ENCODE peak calls at places on chromosomes 7 and 10, in ten cellular contexts. O, G, Y, X, T, S, E, K, D and M are unnamed samples.
A peak's percentile ranks its signal among the peaks of the same experiment; 100 is the strongest.

GRCh38 chr7:128425851-128426250 is 16.1 kb upstream of the IMPDH1 start:
- DNase-seq in E (peak; percentile 91), Y (peak; percentile 86), O (peak; percentile 84), X (peak; percentile 85), K (peak; percentile 80), T (peak; percentile 87), G (peak; percentile 71), S (peak; percentile 87), D (no peak), M (peak; percentile 74)

GRCh38 chr7:4091767-4092166 is 590.3 kb upstream of the FOXK1 start:
- DNase-seq in Y (no peak), E (no peak), S (no peak), X (no peak), T (no peak), G (peak; percentile 53), O (no peak), K (no peak), D (no peak), M (no peak)

GRCh38 chr7:27133409-27134157 is 3.0 kb upstream of the HOXA4 start:
- DNase-seq in D (peak; percentile 8), S (no peak), G (no peak), Y (no peak), X (no peak), E (no peak), K (no peak), O (no peak), T (no peak), M (no peak)

GRCh38 chr7:142878315-142878714 is 7.2 kb downstream of the TRPV6 start:
- DNase-seq in D (no peak), T (no peak), S (no peak), O (no peak), X (no peak), G (no peak), Y (no peak), E (no peak), K (no peak), M (no peak)

GRCh38 chr10:73218466-73219191 is 28.4 kb downstream of the DNAJC9 start:
- DNase-seq in S (no peak), O (peak; percentile 60), Y (no peak), T (no peak), D (no peak), X (no peak), K (peak; percentile 68), G (peak; percentile 39), E (no peak), M (peak; percentile 13)

GRCh38 chr7:108589874-108590273 is 20.2 kb downstream of the DNAJB9 start:
- DNase-seq in D (no peak), G (peak; percentile 8), K (no peak), O (no peak), T (no peak), E (no peak), X (no peak), S (no peak), Y (no peak), M (no peak)

GRCh38 chr7:41170466-41170865 is 532.4 kb downstream of the INHBA start:
- DNase-seq in E (no peak), K (no peak), O (no peak), D (peak; percentile 51), S (no peak), Y (no peak), G (no peak), T (no peak), X (no peak), M (no peak)

GRCh38 chr7:126501617-126502016 is 751.1 kb downstream of the GRM8 start:
- DNase-seq in X (no peak), E (no peak), G (peak; percentile 29), T (no peak), Y (no peak), D (no peak), S (no peak), K (no peak), O (no peak), M (no peak)

GRCh38 chr7:106871793-106872571 is 6.9 kb downstream of the PIK3CG start:
- DNase-seq in O (no peak), T (no peak), S (no peak), K (no peak), Y (no peak), D (no peak), X (no peak), G (peak; percentile 6), E (no peak), M (no peak)

GRCh38 chr10:16777473-16778370 is 39.5 kb downstream of the RSU1 start:
- DNase-seq in T (peak; percentile 51), D (peak; percentile 28), X (no peak), S (no peak), K (peak; percentile 80), G (peak; percentile 61), Y (peak; percentile 4), O (peak; percentile 49), E (no peak), M (peak; percentile 76)

GRCh38 chr10:112915590-112916572 is 34.2 kb upstream of the TCF7L2 start:
- DNase-seq in D (peak; percentile 48), T (no peak), O (peak; percentile 47), G (peak; percentile 87), K (peak; percentile 58), S (peak; percentile 68), X (no peak), E (peak; percentile 28), Y (no peak), M (no peak)

GRCh38 chr7:36309716-36310115 is 79.9 kb upstream of the ANLN start:
- DNase-seq in T (no peak), K (no peak), G (no peak), E (no peak), X (no peak), Y (no peak), O (no peak), D (no peak), S (peak; percentile 15), M (no peak)

DNA sequence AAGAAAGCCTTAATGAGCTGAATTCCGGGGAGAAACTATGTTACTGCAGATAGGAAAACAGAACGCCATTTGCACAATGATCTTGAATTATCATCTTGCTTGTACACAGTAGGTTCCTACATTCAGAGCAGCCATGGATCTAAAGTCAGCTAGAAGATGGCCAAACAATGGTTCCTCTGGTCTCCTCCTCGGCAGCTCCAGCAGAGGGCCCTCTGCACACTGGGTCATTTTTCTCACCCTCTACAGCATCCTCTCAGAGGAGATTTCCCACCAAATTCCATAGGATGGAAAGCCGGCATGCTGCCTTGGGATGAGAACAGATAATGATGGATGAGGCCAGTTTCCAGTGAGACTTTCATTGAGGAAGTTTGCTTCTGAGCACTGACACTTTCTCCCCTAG is 308.5 kb upstream of the NFE2L3 start:
- DNase-seq in O (no peak), X (no peak), Y (no peak), K (no peak), E (no peak), T (no peak), D (no peak), S (no peak), G (no peak), M (no peak)
- TF ChIP-seq CTCF in O (peak; percentile 7), X (no peak), Y (no peak), K (peak; percentile 24), E (no peak), T (no peak), D (no peak), S (no peak), G (no peak), M (no peak)

GRCh38 chr10:70664702-70665195 is 7.6 kb upstream of the ADAMTS14 start:
- DNase-seq in D (peak; percentile 100), S (no peak), X (no peak), O (no peak), K (peak; percentile 98), G (peak; percentile 78), T (no peak), E (no peak), Y (no peak), M (no peak)
- TF ChIP-seq CTCF in D (no peak), S (no peak), X (no peak), O (no peak), K (no peak), G (no peak), T (no peak), E (no peak), Y (no peak), M (no peak)

GRCh38 chr10:131980321-131980720 is 1.4 kb downstream of the BNIP3 start:
- DNase-seq in O (no peak), S (no peak), X (no peak), G (no peak), E (no peak), Y (no peak), T (no peak), D (no peak), K (no peak), M (no peak)

GRCh38 chr10:131982185-131982756 is 548 bp upstream of the BNIP3 start:
- DNase-seq in D (no peak), E (no peak), S (no peak), X (no peak), Y (no peak), O (no peak), T (no peak), G (no peak), K (no peak), M (peak; percentile 76)

GRCh38 chr10:131982796-131983195 is 1.1 kb upstream of the BNIP3 start:
- DNase-seq in S (no peak), Y (no peak), X (no peak), E (no peak), G (peak; percentile 32), T (no peak), O (no peak), K (no peak), D (no peak), M (no peak)

GRCh38 chr10:131980757-131981428 is 830 bp downstream of the BNIP3 start:
- DNase-seq in O (no peak), K (peak; percentile 39), E (peak; percentile 39), D (no peak), Y (no peak), S (no peak), X (peak; percentile 39), G (no peak), T (no peak), M (peak; percentile 59)

DNA sequence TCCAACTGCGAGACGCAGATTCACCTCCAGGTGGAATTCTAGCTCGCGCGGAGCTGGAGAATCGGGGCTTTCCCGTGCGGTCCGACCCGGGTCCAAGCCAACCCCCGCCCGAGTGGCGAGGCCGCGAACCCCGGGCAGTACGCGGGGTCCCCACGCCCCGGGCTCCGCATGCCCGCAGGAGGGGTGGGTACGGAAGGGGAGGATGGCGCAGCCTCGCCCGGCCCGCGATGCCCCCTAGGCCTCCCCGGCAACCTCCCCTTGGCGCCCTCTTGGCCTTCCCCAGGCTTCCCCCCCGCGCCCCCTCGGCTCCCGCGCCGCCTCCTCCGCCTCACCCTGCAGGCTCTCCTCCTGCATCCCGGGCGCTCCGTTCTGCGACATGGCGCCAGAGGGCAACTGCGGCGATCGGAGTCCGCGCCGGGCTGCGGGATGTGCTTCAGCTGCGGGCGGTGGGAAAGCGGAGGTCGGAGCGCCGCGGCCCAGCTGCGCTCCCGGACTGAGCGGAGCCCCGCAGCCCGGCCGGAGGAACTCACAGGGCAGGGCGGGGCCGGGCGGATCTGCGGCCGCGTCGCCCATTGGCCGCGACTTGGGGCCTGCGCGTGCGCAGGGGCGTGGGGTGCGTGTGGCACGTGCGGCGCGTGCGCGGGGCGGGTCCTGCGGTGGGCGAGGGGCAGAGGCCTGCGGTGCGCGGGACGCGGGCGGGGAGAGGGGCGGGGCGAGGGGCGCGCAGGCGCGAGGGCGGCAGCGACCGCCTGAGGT is at the start of gene BNIP3:
- DNase-seq in E (peak; percentile 89), T (peak; percentile 98), K (peak; percentile 95), X (peak; percentile 99), Y (peak; percentile 95), D (peak; percentile 81), S (peak; percentile 97), G (peak; percentile 93), O (peak; percentile 94), M (peak; percentile 100)
- TF ChIP-seq CTCF in E (no peak), T (peak; percentile 20), K (peak; percentile 32), X (no peak), Y (peak; percentile 38), D (no peak), S (no peak), G (no peak), O (no peak), M (no peak)

GRCh38 chr7:131844380-131844779 is 288.0 kb upstream of the PODXL start:
- DNase-seq in S (no peak), T (no peak), D (no peak), Y (no peak), E (no peak), O (no peak), X (no peak), G (no peak), K (no peak), M (no peak)
- TF ChIP-seq CTCF in S (no peak), T (no peak), D (no peak), Y (no peak), E (no peak), O (no peak), X (no peak), G (no peak), K (no peak), M (no peak)